ENCODE peak calls at places on chromosomes 1 and 21, in five cellular contexts. One of them, this sample, is unnamed.
A peak's percentile ranks its signal among the peaks of the same experiment; 100 is the strongest.

GRCh38 chr1:97365026-97365425 is 555.8 kb downstream of the DPYD start:
- DNase-seq in ovary: no peak
- DNase-seq in Peyer's patch: no peak
- DNase-seq in activated CD8-positive, alpha-beta T cell treated with anti-CD3 and anti-CD28 coated beads for 36 hours: no peak
- DNase-seq in GM12865: no peak
- DNase-seq in this sample: no peak

GRCh38 chr1:169483500-169483966 is 2.2 kb downstream of the SLC19A2 start:
- DNase-seq in ovary: peak; percentile 49
- DNase-seq in activated CD8-positive, alpha-beta T cell treated with anti-CD3 and anti-CD28 coated beads for 36 hours: no peak
- DNase-seq in Peyer's patch: no peak
- DNase-seq in GM12865: no peak
- DNase-seq in this sample: no peak

GRCh38 chr1:179707406-179707805 is 35.7 kb upstream of the FAM163A start:
- DNase-seq in GM12865: no peak
- DNase-seq in Peyer's patch: no peak
- DNase-seq in ovary: no peak
- DNase-seq in activated CD8-positive, alpha-beta T cell treated with anti-CD3 and anti-CD28 coated beads for 36 hours: no peak
- DNase-seq in this sample: no peak

GRCh38 chr1:232259333-232259732 is 370.6 kb downstream of the SIPA1L2 start:
- DNase-seq in activated CD8-positive, alpha-beta T cell treated with anti-CD3 and anti-CD28 coated beads for 36 hours: no peak
- DNase-seq in Peyer's patch: no peak
- DNase-seq in ovary: no peak
- DNase-seq in GM12865: no peak
- DNase-seq in this sample: no peak

GRCh38 chr21:29604096-29604495 is 305.4 kb downstream of the BACH1 start:
- DNase-seq in GM12865: no peak
- DNase-seq in activated CD8-positive, alpha-beta T cell treated with anti-CD3 and anti-CD28 coated beads for 36 hours: no peak
- DNase-seq in Peyer's patch: no peak
- DNase-seq in ovary: no peak
- DNase-seq in this sample: no peak

GRCh38 chr1:116794804-116795481 is 40.7 kb downstream of the CD2 start:
- DNase-seq in GM12865: peak; percentile 88
- DNase-seq in activated CD8-positive, alpha-beta T cell treated with anti-CD3 and anti-CD28 coated beads for 36 hours: no peak
- DNase-seq in ovary: no peak
- DNase-seq in Peyer's patch: no peak
- DNase-seq in this sample: no peak

GRCh38 chr1:109877320-109877771 is 33.3 kb upstream of the CSF1 start:
- DNase-seq in Peyer's patch: no peak
- DNase-seq in ovary: peak; percentile 77
- DNase-seq in GM12865: no peak
- DNase-seq in activated CD8-positive, alpha-beta T cell treated with anti-CD3 and anti-CD28 coated beads for 36 hours: no peak
- DNase-seq in this sample: no peak

GRCh38 chr1:233505130-233505529 is 108.8 kb upstream of the KCNK1 start:
- DNase-seq in activated CD8-positive, alpha-beta T cell treated with anti-CD3 and anti-CD28 coated beads for 36 hours: no peak
- DNase-seq in GM12865: peak; percentile 59
- DNase-seq in Peyer's patch: no peak
- DNase-seq in ovary: no peak
- DNase-seq in this sample: no peak

GRCh38 chr1:27106561-27107323 is 48.2 kb downstream of the SLC9A1 start:
- DNase-seq in ovary: no peak
- DNase-seq in Peyer's patch: peak; percentile 84
- DNase-seq in GM12865: peak; percentile 62
- DNase-seq in activated CD8-positive, alpha-beta T cell treated with anti-CD3 and anti-CD28 coated beads for 36 hours: no peak
- DNase-seq in this sample: no peak

GRCh38 chr1:156889802-156890585 is 3.5 kb upstream of the PEAR1 start:
- DNase-seq in Peyer's patch: peak; percentile 69
- DNase-seq in GM12865: peak; percentile 81
- DNase-seq in activated CD8-positive, alpha-beta T cell treated with anti-CD3 and anti-CD28 coated beads for 36 hours: peak; percentile 81
- DNase-seq in ovary: peak; percentile 82
- DNase-seq in this sample: peak; percentile 83

GRCh38 chr21:36059823-36060158 is 535 bp downstream of the SETD4 start:
- DNase-seq in GM12865: no peak
- DNase-seq in activated CD8-positive, alpha-beta T cell treated with anti-CD3 and anti-CD28 coated beads for 36 hours: no peak
- DNase-seq in Peyer's patch: peak; percentile 19
- DNase-seq in ovary: no peak
- DNase-seq in this sample: no peak

GRCh38 chr1:84998642-84999280 is 1.8 kb upstream of the MCOLN2 start:
- DNase-seq in ovary: no peak
- DNase-seq in Peyer's patch: peak; percentile 76
- DNase-seq in GM12865: peak; percentile 84
- DNase-seq in activated CD8-positive, alpha-beta T cell treated with anti-CD3 and anti-CD28 coated beads for 36 hours: peak; percentile 71
- DNase-seq in this sample: no peak

GRCh38 chr1:230191079-230191478 is 124.0 kb downstream of the GALNT2 start:
- DNase-seq in ovary: peak; percentile 77
- DNase-seq in Peyer's patch: no peak
- DNase-seq in GM12865: no peak
- DNase-seq in activated CD8-positive, alpha-beta T cell treated with anti-CD3 and anti-CD28 coated beads for 36 hours: no peak
- DNase-seq in this sample: no peak

GRCh38 chr1:11943619-11944018 is 9.1 kb downstream of the PLOD1 start:
- DNase-seq in GM12865: no peak
- DNase-seq in activated CD8-positive, alpha-beta T cell treated with anti-CD3 and anti-CD28 coated beads for 36 hours: no peak
- DNase-seq in Peyer's patch: no peak
- DNase-seq in ovary: no peak
- DNase-seq in this sample: no peak

GRCh38 chr1:57839067-57839466 is 415.2 kb upstream of the DAB1 start:
- DNase-seq in activated CD8-positive, alpha-beta T cell treated with anti-CD3 and anti-CD28 coated beads for 36 hours: no peak
- DNase-seq in Peyer's patch: no peak
- DNase-seq in ovary: no peak
- DNase-seq in GM12865: no peak
- DNase-seq in this sample: no peak

GRCh38 chr1:228378453-228379164 is 28.0 kb downstream of the TRIM11 start:
- DNase-seq in ovary: peak; percentile 79
- DNase-seq in Peyer's patch: peak; percentile 20
- DNase-seq in activated CD8-positive, alpha-beta T cell treated with anti-CD3 and anti-CD28 coated beads for 36 hours: peak; percentile 82
- DNase-seq in GM12865: no peak
- DNase-seq in this sample: peak; percentile 96
- TF ChIP-seq CTCF in ovary: peak; percentile 77
- TF ChIP-seq CTCF in Peyer's patch: no peak
- TF ChIP-seq CTCF in activated CD8-positive, alpha-beta T cell treated with anti-CD3 and anti-CD28 coated beads for 36 hours: peak; percentile 79
- TF ChIP-seq CTCF in GM12865: peak; percentile 18
- TF ChIP-seq CTCF in this sample: peak; percentile 62

DNA sequence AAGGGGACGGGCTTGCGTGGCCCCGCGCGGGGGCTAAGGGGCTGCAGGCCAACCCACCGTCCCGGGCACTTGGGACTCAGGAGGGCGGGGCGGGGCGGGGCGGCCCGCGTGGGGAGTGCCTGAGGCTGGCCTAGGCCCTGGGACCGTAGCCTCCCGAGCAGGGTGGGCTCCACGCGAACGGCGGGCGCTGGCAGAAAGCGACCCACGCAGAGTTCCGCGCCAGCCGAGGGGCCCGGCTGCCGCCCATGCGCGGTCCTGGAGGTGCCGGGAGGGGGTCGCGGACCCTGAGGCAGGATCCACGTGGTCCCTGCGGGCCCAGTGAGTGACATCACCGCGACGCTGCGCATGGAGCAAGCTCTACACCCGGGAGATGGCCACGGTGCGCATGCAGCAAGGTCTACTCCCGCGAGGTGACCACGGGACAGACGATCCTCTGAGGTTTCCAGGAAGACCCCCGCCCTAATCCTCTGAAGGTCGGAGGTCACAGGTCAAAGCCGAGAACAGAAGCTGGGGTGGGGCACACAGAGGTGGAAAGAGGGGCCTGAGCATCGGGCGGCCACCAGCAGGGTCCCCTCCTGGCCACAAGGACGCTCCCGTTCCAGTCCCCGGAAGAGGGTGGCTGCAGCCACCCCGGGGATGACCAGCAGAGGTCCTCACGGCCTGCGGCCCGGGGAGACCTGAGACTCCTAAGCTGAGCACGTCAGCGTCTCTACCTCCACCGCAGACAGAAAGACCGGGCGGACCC is 13.5 kb upstream of the SLC19A1 start:
- DNase-seq in activated CD8-positive, alpha-beta T cell treated with anti-CD3 and anti-CD28 coated beads for 36 hours: peak; percentile 25
- DNase-seq in GM12865: peak; percentile 91
- DNase-seq in Peyer's patch: peak; percentile 65
- DNase-seq in ovary: peak; percentile 86
- DNase-seq in this sample: peak; percentile 97
- TF ChIP-seq CTCF in activated CD8-positive, alpha-beta T cell treated with anti-CD3 and anti-CD28 coated beads for 36 hours: no peak
- TF ChIP-seq CTCF in GM12865: peak; percentile 94
- TF ChIP-seq CTCF in Peyer's patch: peak; percentile 50
- TF ChIP-seq CTCF in ovary: peak; percentile 87
- TF ChIP-seq CTCF in this sample: peak; percentile 50

GRCh38 chr1:160267284-160267991 is 5.1 kb upstream of the DCAF8 start:
- DNase-seq in GM12865: no peak
- DNase-seq in Peyer's patch: no peak
- DNase-seq in ovary: no peak
- DNase-seq in activated CD8-positive, alpha-beta T cell treated with anti-CD3 and anti-CD28 coated beads for 36 hours: no peak
- DNase-seq in this sample: no peak

GRCh38 chr1:160271025-160271424 is 8.7 kb upstream of the DCAF8 start:
- DNase-seq in GM12865: no peak
- DNase-seq in ovary: no peak
- DNase-seq in Peyer's patch: no peak
- DNase-seq in activated CD8-positive, alpha-beta T cell treated with anti-CD3 and anti-CD28 coated beads for 36 hours: no peak
- DNase-seq in this sample: no peak
- TF ChIP-seq CTCF in GM12865: no peak
- TF ChIP-seq CTCF in ovary: no peak
- TF ChIP-seq CTCF in Peyer's patch: no peak
- TF ChIP-seq CTCF in activated CD8-positive, alpha-beta T cell treated with anti-CD3 and anti-CD28 coated beads for 36 hours: no peak
- TF ChIP-seq CTCF in this sample: no peak

DNA sequence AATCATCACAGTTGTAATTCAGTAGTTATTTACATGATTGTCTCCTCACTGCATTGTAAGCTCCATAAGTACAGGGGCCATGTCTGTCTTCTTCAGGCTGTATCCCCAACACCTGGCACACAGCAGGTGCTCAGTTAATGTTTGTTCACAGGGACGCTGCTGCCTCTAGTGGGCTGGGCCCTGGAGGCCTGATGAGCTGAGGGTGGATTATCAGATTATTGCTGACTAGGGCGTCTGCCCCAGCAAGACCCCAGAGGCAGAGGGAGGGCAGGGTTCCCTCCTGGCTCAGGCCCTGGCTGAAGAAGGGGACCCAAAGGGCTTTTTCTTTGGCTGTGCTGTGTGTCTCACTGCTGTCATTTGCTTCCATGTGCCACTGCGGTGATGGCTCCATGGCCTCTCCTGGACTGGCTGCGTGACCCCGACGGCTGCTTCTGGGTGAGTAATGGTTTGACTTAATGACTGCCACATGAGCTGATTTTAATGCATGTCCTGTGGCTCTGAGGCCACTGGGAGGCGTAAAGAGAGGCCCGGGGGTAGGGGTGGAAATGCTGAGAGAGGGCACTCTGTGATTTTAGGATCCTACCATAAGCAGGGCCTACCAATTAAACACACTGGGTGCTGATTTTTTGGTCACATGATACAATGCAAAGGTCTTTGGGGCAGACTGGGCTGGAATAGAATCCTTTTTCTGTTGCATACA is 20.8 kb upstream of the EPB41 start:
- DNase-seq in Peyer's patch: no peak
- DNase-seq in activated CD8-positive, alpha-beta T cell treated with anti-CD3 and anti-CD28 coated beads for 36 hours: peak; percentile 51
- DNase-seq in ovary: no peak
- DNase-seq in GM12865: peak; percentile 35
- DNase-seq in this sample: no peak
- TF ChIP-seq CTCF in Peyer's patch: no peak
- TF ChIP-seq CTCF in activated CD8-positive, alpha-beta T cell treated with anti-CD3 and anti-CD28 coated beads for 36 hours: peak; percentile 25
- TF ChIP-seq CTCF in ovary: no peak
- TF ChIP-seq CTCF in GM12865: peak; percentile 43
- TF ChIP-seq CTCF in this sample: peak; percentile 38

GRCh38 chr21:45102391-45102932 is 28.1 kb downstream of the ADARB1 start:
- DNase-seq in GM12865: no peak
- DNase-seq in Peyer's patch: no peak
- DNase-seq in ovary: no peak
- DNase-seq in activated CD8-positive, alpha-beta T cell treated with anti-CD3 and anti-CD28 coated beads for 36 hours: no peak
- DNase-seq in this sample: no peak
- TF ChIP-seq CTCF in GM12865: peak; percentile 14
- TF ChIP-seq CTCF in Peyer's patch: peak; percentile 11
- TF ChIP-seq CTCF in ovary: no peak
- TF ChIP-seq CTCF in activated CD8-positive, alpha-beta T cell treated with anti-CD3 and anti-CD28 coated beads for 36 hours: peak; percentile 56
- TF ChIP-seq CTCF in this sample: no peak

GRCh38 chr1:46478721-46479485 is 10.7 kb upstream of the DMBX1 start:
- DNase-seq in ovary: no peak
- DNase-seq in GM12865: no peak
- DNase-seq in activated CD8-positive, alpha-beta T cell treated with anti-CD3 and anti-CD28 coated beads for 36 hours: no peak
- DNase-seq in Peyer's patch: no peak
- DNase-seq in this sample: no peak

GRCh38 chr1:46473991-46474390 is 15.6 kb upstream of the DMBX1 start:
- DNase-seq in Peyer's patch: no peak
- DNase-seq in GM12865: no peak
- DNase-seq in activated CD8-positive, alpha-beta T cell treated with anti-CD3 and anti-CD28 coated beads for 36 hours: no peak
- DNase-seq in ovary: no peak
- DNase-seq in this sample: no peak

GRCh38 chr1:46474580-46474979 is 15.1 kb upstream of the DMBX1 start:
- DNase-seq in GM12865: no peak
- DNase-seq in Peyer's patch: no peak
- DNase-seq in ovary: no peak
- DNase-seq in activated CD8-positive, alpha-beta T cell treated with anti-CD3 and anti-CD28 coated beads for 36 hours: no peak
- DNase-seq in this sample: no peak

GRCh38 chr1:46477153-46477929 is 12.3 kb upstream of the DMBX1 start:
- DNase-seq in activated CD8-positive, alpha-beta T cell treated with anti-CD3 and anti-CD28 coated beads for 36 hours: peak; percentile 86
- DNase-seq in Peyer's patch: peak; percentile 64
- DNase-seq in ovary: peak; percentile 60
- DNase-seq in GM12865: peak; percentile 77
- DNase-seq in this sample: peak; percentile 92

DNA sequence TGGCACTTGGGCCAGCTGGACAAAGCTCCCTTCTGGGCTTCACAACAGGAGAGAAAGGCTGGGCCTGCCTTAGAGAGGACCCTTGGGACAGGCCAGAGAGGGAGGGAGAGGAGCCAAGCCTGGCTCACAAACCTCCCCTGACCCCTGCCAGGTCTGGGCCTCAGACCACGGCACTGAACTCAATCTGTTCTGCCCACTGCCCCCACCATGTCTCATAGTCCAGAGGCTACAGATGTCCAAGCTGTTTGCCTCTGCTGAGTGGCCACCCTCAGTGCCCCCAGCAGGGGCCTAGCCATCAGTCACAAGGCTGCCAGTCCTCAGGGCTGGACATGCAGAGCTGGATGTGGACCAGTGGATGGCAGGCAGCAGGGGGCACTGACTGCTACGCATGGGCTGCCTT is 13.0 kb upstream of the DMBX1 start:
- DNase-seq in ovary: no peak
- DNase-seq in activated CD8-positive, alpha-beta T cell treated with anti-CD3 and anti-CD28 coated beads for 36 hours: no peak
- DNase-seq in GM12865: no peak
- DNase-seq in Peyer's patch: no peak
- DNase-seq in this sample: no peak
- TF ChIP-seq CTCF in ovary: no peak
- TF ChIP-seq CTCF in activated CD8-positive, alpha-beta T cell treated with anti-CD3 and anti-CD28 coated beads for 36 hours: no peak
- TF ChIP-seq CTCF in GM12865: no peak
- TF ChIP-seq CTCF in Peyer's patch: no peak
- TF ChIP-seq CTCF in this sample: no peak

This sample was measured in D721Med.